ENCODE peak calls at places on chromosomes 4 and X, in five cellular contexts. One of them, this sample, is unnamed.
A peak's percentile ranks its signal among the peaks of the same experiment; 100 is the strongest.

GRCh38 chr4:127788517-127788916 is 6.4 kb downstream of the HSPA4L start:
- DNase-seq in neuronal stem cell: no peak
- DNase-seq in H9: no peak
- DNase-seq in H1: no peak
- DNase-seq in IMR-90: no peak
- DNase-seq in this sample: no peak

GRCh38 chr4:25535278-25535677 is 120.4 kb upstream of the SLC34A2 start:
- DNase-seq in neuronal stem cell: no peak
- DNase-seq in H1: no peak
- DNase-seq in IMR-90: no peak
- DNase-seq in H9: no peak
- DNase-seq in this sample: no peak

GRCh38 chrX:6685489-6685888 is 150.6 kb upstream of the VCX3A start:
- DNase-seq in H1: no peak
- DNase-seq in neuronal stem cell: no peak
- DNase-seq in H9: no peak
- DNase-seq in IMR-90: no peak
- DNase-seq in this sample: no peak

GRCh38 chr4:146369446-146369845 is 152.3 kb downstream of the SLC10A7 start:
- DNase-seq in H1: no peak
- DNase-seq in H9: no peak
- DNase-seq in neuronal stem cell: no peak
- DNase-seq in IMR-90: no peak
- DNase-seq in this sample: no peak

GRCh38 chr4:6152879-6153705 is 47.3 kb downstream of the JAKMIP1 start:
- DNase-seq in H9: no peak
- DNase-seq in IMR-90: no peak
- DNase-seq in H1: no peak
- DNase-seq in neuronal stem cell: no peak
- DNase-seq in this sample: no peak

GRCh38 chr4:105569014-105569850 is 16.8 kb downstream of the ARHGEF38 start:
- DNase-seq in neuronal stem cell: no peak
- DNase-seq in H1: no peak
- DNase-seq in H9: no peak
- DNase-seq in IMR-90: no peak
- DNase-seq in this sample: no peak

GRCh38 chr4:3713817-3714641 is 52.2 kb upstream of the ADRA2C start:
- DNase-seq in neuronal stem cell: no peak
- DNase-seq in H1: no peak
- DNase-seq in IMR-90: no peak
- DNase-seq in H9: no peak
- DNase-seq in this sample: no peak

GRCh38 chr4:25533237-25533636 is 122.4 kb upstream of the SLC34A2 start:
- DNase-seq in H9: no peak
- DNase-seq in H1: no peak
- DNase-seq in neuronal stem cell: no peak
- DNase-seq in IMR-90: no peak
- DNase-seq in this sample: no peak

GRCh38 chr4:100509386-100509785 is 8.4 kb downstream of the EMCN start:
- DNase-seq in H9: no peak
- DNase-seq in IMR-90: no peak
- DNase-seq in H1: no peak
- DNase-seq in neuronal stem cell: no peak
- DNase-seq in this sample: no peak

GRCh38 chrX:152220612-152221011 is 82.2 kb upstream of the MAGEA10 start:
- DNase-seq in neuronal stem cell: no peak
- DNase-seq in H9: no peak
- DNase-seq in H1: no peak
- DNase-seq in IMR-90: no peak
- DNase-seq in this sample: no peak

GRCh38 chr4:27098034-27098433 is 237.4 kb downstream of the STIM2 start:
- DNase-seq in IMR-90: no peak
- DNase-seq in neuronal stem cell: no peak
- DNase-seq in H9: no peak
- DNase-seq in H1: no peak
- DNase-seq in this sample: no peak

GRCh38 chrX:152873361-152873760 is 24.5 kb upstream of the ZNF185 start:
- DNase-seq in neuronal stem cell: no peak
- DNase-seq in H1: no peak
- DNase-seq in IMR-90: no peak
- DNase-seq in H9: no peak
- DNase-seq in this sample: no peak

GRCh38 chrX:108199691-108200090 is 108.1 kb downstream of the ATG4A start:
- DNase-seq in H1: no peak
- DNase-seq in IMR-90: peak; percentile 22
- DNase-seq in H9: no peak
- DNase-seq in neuronal stem cell: no peak
- DNase-seq in this sample: peak; percentile 40

GRCh38 chr4:102295153-102295862 is 50.0 kb downstream of the SLC39A8 start:
- DNase-seq in neuronal stem cell: no peak
- DNase-seq in H1: no peak
- DNase-seq in H9: no peak
- DNase-seq in IMR-90: no peak
- DNase-seq in this sample: no peak

GRCh38 chr4:48173055-48173991 is 39.3 kb upstream of the TXK start:
- DNase-seq in H9: peak; percentile 36
- DNase-seq in H1: no peak
- DNase-seq in neuronal stem cell: no peak
- DNase-seq in IMR-90: peak; percentile 90
- DNase-seq in this sample: peak; percentile 89

GRCh38 chrX:68997911-68998310 is 167.3 kb downstream of the PJA1 start:
- DNase-seq in neuronal stem cell: no peak
- DNase-seq in IMR-90: peak; percentile 83
- DNase-seq in H1: no peak
- DNase-seq in H9: no peak
- DNase-seq in this sample: no peak

GRCh38 chr4:33184684-33185083 is 2464.5 kb downstream of the PCDH7 start:
- DNase-seq in H1: no peak
- DNase-seq in IMR-90: no peak
- DNase-seq in neuronal stem cell: no peak
- DNase-seq in H9: no peak
- DNase-seq in this sample: peak; percentile 85

GRCh38 chr4:148782284-148782683 is 340.1 kb upstream of the NR3C2 start:
- DNase-seq in neuronal stem cell: peak; percentile 24
- DNase-seq in H1: peak; percentile 72
- DNase-seq in H9: peak; percentile 92
- DNase-seq in IMR-90: no peak
- DNase-seq in this sample: no peak

GRCh38 chrX:40434443-40434842 is 146.3 kb upstream of the ATP6AP2 start:
- DNase-seq in neuronal stem cell: no peak
- DNase-seq in IMR-90: no peak
- DNase-seq in H1: no peak
- DNase-seq in H9: no peak
- DNase-seq in this sample: no peak
- H2BK120ac ChIP-seq in neuronal stem cell: no peak overlapping the region
- H2BK120ac ChIP-seq in IMR-90: no peak overlapping the region
- H2BK120ac ChIP-seq in H1: peak overlapping the region; percentile 43
- H2BK120ac ChIP-seq in H9: no peak overlapping the region
- H2BK120ac ChIP-seq in this sample: no peak overlapping the region

DNA sequence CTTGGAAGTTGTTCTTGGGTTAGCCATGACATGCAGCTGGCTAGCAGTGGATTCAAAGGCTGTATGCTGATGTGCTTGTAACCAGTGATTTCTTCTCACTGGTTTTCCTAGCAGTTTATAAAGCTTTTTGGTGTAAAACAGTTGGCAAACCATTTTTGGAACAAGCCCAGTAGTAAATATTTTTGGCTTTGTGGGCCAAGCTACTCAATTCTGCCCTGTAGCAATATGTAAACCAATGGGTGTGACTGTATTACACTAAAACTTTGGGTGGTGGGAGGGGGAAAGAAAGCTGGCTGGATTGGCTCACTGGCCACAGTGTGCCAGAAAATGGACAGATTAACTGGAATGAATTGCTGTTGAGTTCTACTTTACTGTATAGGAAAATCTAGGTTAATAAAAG is 85.6 kb downstream of the SHROOM2 start:
- DNase-seq in H1: no peak
- DNase-seq in IMR-90: peak; percentile 27
- DNase-seq in H9: no peak
- DNase-seq in neuronal stem cell: no peak
- DNase-seq in this sample: no peak
- H4K91ac ChIP-seq in H1: no peak overlapping the region
- H4K91ac ChIP-seq in IMR-90: no peak overlapping the region
- H4K91ac ChIP-seq in H9: no peak overlapping the region
- H4K91ac ChIP-seq in neuronal stem cell: no peak overlapping the region
- H4K91ac ChIP-seq in this sample: no peak overlapping the region

DNA sequence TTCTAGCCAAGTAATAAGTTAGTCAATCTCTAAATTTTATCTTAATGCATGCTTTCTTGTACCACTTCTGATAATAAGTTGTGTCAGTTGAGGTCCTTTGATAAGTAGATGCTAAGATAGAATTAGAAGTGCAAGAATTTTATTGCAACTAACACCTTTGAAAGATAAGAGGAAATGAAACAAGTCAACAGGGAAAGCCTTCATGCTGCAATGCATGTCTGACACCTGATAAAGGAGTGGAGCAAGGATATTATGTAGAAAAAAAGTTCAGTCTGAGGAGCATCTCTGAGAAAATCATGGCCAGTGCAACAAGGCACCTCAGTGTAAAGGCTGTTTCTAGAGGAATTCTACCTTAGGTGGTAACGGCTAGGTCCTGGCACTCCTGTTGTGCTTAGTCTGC is 210.7 kb upstream of the PPP1R2C start:
- DNase-seq in H9: no peak
- DNase-seq in IMR-90: no peak
- DNase-seq in neuronal stem cell: no peak
- DNase-seq in H1: no peak
- DNase-seq in this sample: no peak
- H2BK120ac ChIP-seq in H9: no peak overlapping the region
- H2BK120ac ChIP-seq in IMR-90: no peak overlapping the region
- H2BK120ac ChIP-seq in neuronal stem cell: no peak overlapping the region
- H2BK120ac ChIP-seq in H1: peak overlapping the region; percentile 22
- H2BK120ac ChIP-seq in this sample: no peak overlapping the region

DNA sequence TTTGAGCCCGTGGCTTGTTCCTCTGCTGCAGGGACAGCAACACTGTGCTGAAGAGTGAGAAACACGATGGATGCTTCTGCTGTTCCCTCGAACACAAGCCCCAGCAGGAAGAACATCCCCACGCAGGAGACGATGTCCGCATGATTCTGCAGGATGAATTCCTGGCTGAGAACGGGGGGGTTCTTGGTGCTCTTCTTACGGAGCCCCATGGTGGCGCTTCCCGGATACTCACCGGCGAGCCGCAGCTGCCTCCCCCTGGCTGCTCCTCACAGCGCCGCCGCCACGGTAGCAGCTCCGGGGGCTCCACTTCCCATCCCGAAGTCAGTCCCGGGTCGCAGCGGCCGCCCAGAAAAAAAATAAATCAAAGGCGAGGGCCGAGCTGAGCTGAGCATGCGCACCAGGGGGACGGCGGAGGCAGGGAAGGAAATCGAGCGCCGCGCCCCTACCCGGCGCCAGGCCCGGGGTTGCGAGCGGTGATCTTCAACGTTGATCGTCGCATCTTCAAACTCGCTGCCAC is at the start of gene TRAM1L1:
- DNase-seq in H1: peak; percentile 54
- DNase-seq in H9: peak; percentile 89
- DNase-seq in neuronal stem cell: peak; percentile 73
- DNase-seq in IMR-90: peak; percentile 63
- DNase-seq in this sample: peak; percentile 79
- H4K91ac ChIP-seq in H1: no peak within 1 kb of the TSS
- H4K91ac ChIP-seq in H9: no peak within 1 kb of the TSS
- H4K91ac ChIP-seq in neuronal stem cell: no peak within 1 kb of the TSS
- H4K91ac ChIP-seq in IMR-90: peak within 1 kb of the TSS; percentile 80
- H4K91ac ChIP-seq in this sample: peak within 1 kb of the TSS; percentile 83

GRCh38 chr4:38774181-38774580 is 8.6 kb downstream of the TLR10 start:
- DNase-seq in H1: no peak
- DNase-seq in neuronal stem cell: no peak
- DNase-seq in IMR-90: no peak
- DNase-seq in H9: no peak
- DNase-seq in this sample: no peak

GRCh38 chr4:38764292-38764691 is 18.5 kb downstream of the TLR10 start:
- DNase-seq in IMR-90: no peak
- DNase-seq in neuronal stem cell: no peak
- DNase-seq in H1: no peak
- DNase-seq in H9: no peak
- DNase-seq in this sample: no peak

GRCh38 chr4:38765391-38765790 is 17.4 kb downstream of the TLR10 start:
- DNase-seq in H9: no peak
- DNase-seq in neuronal stem cell: no peak
- DNase-seq in H1: no peak
- DNase-seq in IMR-90: peak; percentile 80
- DNase-seq in this sample: peak; percentile 62

GRCh38 chr4:38769441-38770210 is 13.2 kb downstream of the TLR10 start:
- DNase-seq in H1: no peak
- DNase-seq in H9: no peak
- DNase-seq in IMR-90: no peak
- DNase-seq in neuronal stem cell: no peak
- DNase-seq in this sample: no peak

DNA sequence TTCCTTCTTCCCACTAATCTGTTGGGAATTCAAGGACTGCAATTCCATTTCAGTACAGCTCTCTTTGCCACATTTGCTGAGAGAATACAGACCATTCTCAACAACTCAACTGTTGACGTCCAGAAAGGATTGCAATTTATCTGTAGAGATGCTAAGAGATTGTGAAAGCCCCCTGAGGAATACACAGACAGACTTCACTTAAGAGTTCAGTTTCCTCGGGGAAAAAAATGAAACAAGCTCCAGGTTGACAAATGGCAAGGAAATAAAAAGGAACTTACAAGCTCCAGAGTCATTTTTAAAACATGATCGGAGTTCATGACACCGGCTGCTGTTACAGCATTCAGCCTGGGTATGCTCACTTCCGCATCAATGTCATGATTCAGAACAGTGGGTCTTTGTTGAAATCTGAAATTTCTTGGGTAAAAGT is 13.8 kb downstream of the TLR10 start:
- DNase-seq in neuronal stem cell: no peak
- DNase-seq in H9: no peak
- DNase-seq in IMR-90: peak; percentile 13
- DNase-seq in H1: no peak
- DNase-seq in this sample: peak; percentile 26
- H2BK120ac ChIP-seq in neuronal stem cell: no peak overlapping the region
- H2BK120ac ChIP-seq in H9: no peak overlapping the region
- H2BK120ac ChIP-seq in IMR-90: no peak overlapping the region
- H2BK120ac ChIP-seq in H1: no peak overlapping the region
- H2BK120ac ChIP-seq in this sample: no peak overlapping the region